ENCODE peak calls at places on chromosomes 1 and 21, in four cellular contexts. One of them, this sample, is unnamed.
A peak's percentile ranks its signal among the peaks of the same experiment; 100 is the strongest.

GRCh38 chr1:233151850-233152249 is 143.7 kb downstream of the PCNX2 start:
- DNase-seq in heart right ventricle: peak; percentile 34
- DNase-seq in stomach: no peak
- DNase-seq in naive thymus-derived CD4-positive, alpha-beta T cell: no peak
- DNase-seq in this sample: no peak

GRCh38 chr21:26130249-26130896 is 40.2 kb downstream of the APP start:
- DNase-seq in heart right ventricle: no peak
- DNase-seq in stomach: no peak
- DNase-seq in naive thymus-derived CD4-positive, alpha-beta T cell: no peak
- DNase-seq in this sample: no peak

GRCh38 chr1:5739561-5740078 is 252.6 kb downstream of the NPHP4 start:
- DNase-seq in heart right ventricle: no peak
- DNase-seq in stomach: peak; percentile 10
- DNase-seq in naive thymus-derived CD4-positive, alpha-beta T cell: no peak
- DNase-seq in this sample: no peak

GRCh38 chr1:67561704-67562113 is 123.3 kb upstream of the GADD45A start:
- DNase-seq in heart right ventricle: peak; percentile 92
- DNase-seq in stomach: peak; percentile 99
- DNase-seq in naive thymus-derived CD4-positive, alpha-beta T cell: peak; percentile 84
- DNase-seq in this sample: peak; percentile 91

GRCh38 chr1:89719502-89720306 is 86.8 kb downstream of the LRRC8C start:
- DNase-seq in heart right ventricle: no peak
- DNase-seq in stomach: no peak
- DNase-seq in naive thymus-derived CD4-positive, alpha-beta T cell: no peak
- DNase-seq in this sample: no peak

GRCh38 chr1:155794605-155795265 is 62.3 kb downstream of the GON4L start:
- DNase-seq in heart right ventricle: no peak
- DNase-seq in stomach: no peak
- DNase-seq in naive thymus-derived CD4-positive, alpha-beta T cell: no peak
- DNase-seq in this sample: no peak

GRCh38 chr1:68481041-68481440 is 15.8 kb downstream of the DEPDC1 start:
- DNase-seq in heart right ventricle: no peak
- DNase-seq in stomach: no peak
- DNase-seq in naive thymus-derived CD4-positive, alpha-beta T cell: no peak
- DNase-seq in this sample: no peak

GRCh38 chr1:151530461-151530860 is 9.6 kb upstream of the TUFT1 start:
- DNase-seq in heart right ventricle: no peak
- DNase-seq in stomach: no peak
- DNase-seq in naive thymus-derived CD4-positive, alpha-beta T cell: no peak
- DNase-seq in this sample: no peak

GRCh38 chr1:65297686-65298085 is 11.7 kb upstream of the DNAJC6 start:
- DNase-seq in heart right ventricle: no peak
- DNase-seq in stomach: no peak
- DNase-seq in naive thymus-derived CD4-positive, alpha-beta T cell: no peak
- DNase-seq in this sample: no peak

GRCh38 chr1:198465201-198466144 is 75.0 kb downstream of the ATP6V1G3 start:
- DNase-seq in heart right ventricle: peak; percentile 5
- DNase-seq in stomach: no peak
- DNase-seq in naive thymus-derived CD4-positive, alpha-beta T cell: no peak
- DNase-seq in this sample: peak; percentile 44

GRCh38 chr1:202961220-202961880 is 3.2 kb upstream of the ADIPOR1 start:
- DNase-seq in heart right ventricle: no peak
- DNase-seq in stomach: no peak
- DNase-seq in naive thymus-derived CD4-positive, alpha-beta T cell: no peak
- DNase-seq in this sample: no peak
- H3K4me3 ChIP-seq in heart right ventricle: no peak overlapping the region
- H3K4me3 ChIP-seq in stomach: no peak overlapping the region
- H3K4me3 ChIP-seq in naive thymus-derived CD4-positive, alpha-beta T cell: no peak overlapping the region
- H3K4me3 ChIP-seq in this sample: no peak overlapping the region

GRCh38 chr1:49125746-49126145 is 349.1 kb upstream of the BEND5 start:
- DNase-seq in heart right ventricle: no peak
- DNase-seq in stomach: no peak
- DNase-seq in naive thymus-derived CD4-positive, alpha-beta T cell: no peak
- DNase-seq in this sample: no peak
- H3K9me3 ChIP-seq in heart right ventricle: peaks cover 7% of the 10 kb centered on the region
- H3K9me3 ChIP-seq in stomach: peaks cover 14% of the 10 kb centered on the region
- H3K9me3 ChIP-seq in naive thymus-derived CD4-positive, alpha-beta T cell: no peaks in the 10 kb centered on the region
- H3K9me3 ChIP-seq in this sample: peaks cover 11% of the 10 kb centered on the region

GRCh38 chr1:239212841-239213240 is 173.5 kb upstream of the CHRM3 start:
- DNase-seq in heart right ventricle: no peak
- DNase-seq in stomach: peak; percentile 63
- DNase-seq in naive thymus-derived CD4-positive, alpha-beta T cell: no peak
- DNase-seq in this sample: no peak
- H3K27me3 ChIP-seq in heart right ventricle: no peaks in the 10 kb centered on the region
- H3K27me3 ChIP-seq in stomach: no peaks in the 10 kb centered on the region
- H3K27me3 ChIP-seq in naive thymus-derived CD4-positive, alpha-beta T cell: no peaks in the 10 kb centered on the region
- H3K27me3 ChIP-seq in this sample: no peaks in the 10 kb centered on the region

GRCh38 chr1:20716232-20716631 is 1.6 kb downstream of the KIF17 start:
- DNase-seq in heart right ventricle: no peak
- DNase-seq in stomach: no peak
- DNase-seq in naive thymus-derived CD4-positive, alpha-beta T cell: no peak
- DNase-seq in this sample: no peak
- H3K4me3 ChIP-seq in heart right ventricle: no peak overlapping the region
- H3K4me3 ChIP-seq in stomach: no peak overlapping the region
- H3K4me3 ChIP-seq in naive thymus-derived CD4-positive, alpha-beta T cell: no peak overlapping the region
- H3K4me3 ChIP-seq in this sample: no peak overlapping the region

GRCh38 chr1:4115191-4115900 is 215.3 kb upstream of the C1orf174 start:
- DNase-seq in heart right ventricle: no peak
- DNase-seq in stomach: no peak
- DNase-seq in naive thymus-derived CD4-positive, alpha-beta T cell: no peak
- DNase-seq in this sample: no peak
- H3K9me3 ChIP-seq in heart right ventricle: no peaks in the 10 kb centered on the region
- H3K9me3 ChIP-seq in stomach: no peaks in the 10 kb centered on the region
- H3K9me3 ChIP-seq in naive thymus-derived CD4-positive, alpha-beta T cell: no peaks in the 10 kb centered on the region
- H3K9me3 ChIP-seq in this sample: peaks cover 19% of the 10 kb centered on the region

DNA sequence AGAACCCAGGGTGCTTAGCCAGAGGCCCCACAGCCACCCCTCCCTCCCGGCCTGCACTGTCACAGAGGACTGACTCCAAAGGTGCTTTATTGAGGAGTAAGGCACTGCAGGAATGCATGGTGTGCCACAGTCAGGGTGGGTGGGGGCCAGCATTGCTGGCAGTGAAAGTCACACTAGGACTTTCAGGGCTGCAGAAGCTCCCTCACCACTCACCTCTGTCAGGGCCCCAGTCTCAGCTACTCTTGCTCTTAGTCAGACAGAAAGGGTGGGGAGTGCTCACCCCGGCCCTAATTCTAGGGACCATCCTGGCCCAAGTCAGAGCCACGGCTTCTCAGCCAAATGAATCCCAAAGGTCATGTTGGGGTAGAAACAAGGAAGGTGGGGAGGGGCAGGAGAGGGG is 19.4 kb downstream of the KNCN start:
- DNase-seq in heart right ventricle: no peak
- DNase-seq in stomach: no peak
- DNase-seq in naive thymus-derived CD4-positive, alpha-beta T cell: no peak
- DNase-seq in this sample: no peak
- H3K27me3 ChIP-seq in heart right ventricle: peaks cover 52% of the 10 kb centered on the region
- H3K27me3 ChIP-seq in stomach: no peaks in the 10 kb centered on the region
- H3K27me3 ChIP-seq in naive thymus-derived CD4-positive, alpha-beta T cell: no peaks in the 10 kb centered on the region
- H3K27me3 ChIP-seq in this sample: peaks cover 9% of the 10 kb centered on the region

This sample was measured in SJSA1.